ENCODE peak calls at places on chromosomes 1 and 21, in six cellular contexts. J, M, A, D, T and L are unnamed samples.

GRCh38 chr1:165696625-165697100 is 1.7 kb downstream of the ALDH9A1 start:
- DNase-seq in J (no peak), M (peak; percentile 68), A (no peak), D (peak; percentile 74), T (no peak), L (no peak)

GRCh38 chr1:43603004-43603403 is 46.9 kb upstream of the KDM4A start:
- DNase-seq in J (no peak), M (no peak), A (no peak), D (no peak), T (no peak), L (no peak)

GRCh38 chr1:179038528-179039281 is 13.0 kb downstream of the FAM20B start:
- DNase-seq in J (no peak), M (no peak), A (no peak), D (no peak), T (no peak), L (no peak)

GRCh38 chr1:65467536-65467935 is 47.1 kb downstream of the LEPR start:
- DNase-seq in J (peak; percentile 36), M (no peak), A (peak; percentile 90), D (no peak), T (no peak), L (peak; percentile 35)

GRCh38 chr1:109527846-109528245 is 11.8 kb upstream of the GPR61 start:
- DNase-seq in J (no peak), M (no peak), A (no peak), D (no peak), T (no peak), L (no peak)

GRCh38 chr1:105023719-105024118 is 1274.0 kb downstream of the AMY1C start:
- DNase-seq in J (no peak), M (no peak), A (no peak), D (no peak), T (no peak), L (no peak)

GRCh38 chr1:175270361-175270760 is 77.8 kb upstream of the KIAA0040 start:
- DNase-seq in J (no peak), M (no peak), A (no peak), D (no peak), T (no peak), L (no peak)

GRCh38 chr1:20095564-20096434 is 23.5 kb downstream of the PLA2G2D start:
- DNase-seq in J (no peak), M (no peak), A (no peak), D (no peak), T (no peak), L (no peak)

GRCh38 chr1:153262462-153263157 is 3.1 kb downstream of the LORICRIN start:
- DNase-seq in J (no peak), M (no peak), A (no peak), D (no peak), T (no peak), L (no peak)

GRCh38 chr1:34929497-34929852 is at the start of gene DLGAP3:
- DNase-seq in J (peak; percentile 81), M (no peak), A (no peak), D (no peak), T (no peak), L (no peak)

GRCh38 chr1:2585318-2586092 is 1.1 kb upstream of the PRXL2B start:
- DNase-seq in J (peak; percentile 59), M (peak; percentile 88), A (no peak), D (no peak), T (peak; percentile 61), L (no peak)

GRCh38 chr1:51615780-51616291 is 1.1 kb upstream of the OSBPL9 start:
- DNase-seq in J (no peak), M (no peak), A (no peak), D (no peak), T (no peak), L (no peak)

GRCh38 chr1:118075116-118075515 is 109.9 kb downstream of the SPAG17 start:
- DNase-seq in J (no peak), M (no peak), A (no peak), D (no peak), T (no peak), L (no peak)

GRCh38 chr1:25198731-25199231 is 33.5 kb downstream of the SYF2 start:
- DNase-seq in J (no peak), M (no peak), A (no peak), D (no peak), T (no peak), L (no peak)

GRCh38 chr1:41370756-41371420 is 9.7 kb downstream of the FOXO6 start:
- DNase-seq in J (no peak), M (no peak), A (no peak), D (no peak), T (no peak), L (no peak)

GRCh38 chr1:72062584-72062983 is 219.8 kb downstream of the NEGR1 start:
- DNase-seq in J (peak; percentile 14), M (no peak), A (no peak), D (no peak), T (no peak), L (no peak)

GRCh38 chr1:55885619-55886018 is 670.5 kb upstream of the USP24 start:
- DNase-seq in J (no peak), M (no peak), A (no peak), D (no peak), T (no peak), L (no peak)

GRCh38 chr1:174875306-174875705 is 124.4 kb upstream of the CACYBP start:
- DNase-seq in J (no peak), M (no peak), A (peak; percentile 95), D (no peak), T (no peak), L (no peak)

GRCh38 chr1:227038401-227038800 is 98.3 kb downstream of the COQ8A start:
- DNase-seq in J (no peak), M (no peak), A (no peak), D (no peak), T (no peak), L (no peak)

GRCh38 chr21:46002841-46003574 is 21.4 kb downstream of the COL6A1 start:
- DNase-seq in J (no peak), M (peak; percentile 43), A (no peak), D (no peak), T (no peak), L (no peak)

GRCh38 chr1:1721201-1721600 is 3.0 kb downstream of the CDK11A start:
- DNase-seq in J (no peak), M (peak; percentile 18), A (no peak), D (no peak), T (no peak), L (no peak)

GRCh38 chr21:31011412-31011811 is 26.9 kb downstream of the KRTAP19-8 start:
- DNase-seq in J (no peak), M (no peak), A (no peak), D (no peak), T (no peak), L (no peak)

GRCh38 chr1:112605633-112606327 is 13.2 kb downstream of the ST7L start:
- DNase-seq in J (no peak), M (no peak), A (no peak), D (no peak), T (no peak), L (no peak)

GRCh38 chr1:158203693-158204457 is 23.2 kb downstream of the CD1D start:
- DNase-seq in J (peak; percentile 37), M (no peak), A (no peak), D (no peak), T (no peak), L (peak; percentile 7)

GRCh38 chr1:167439301-167439988 is 78.9 kb downstream of the CD247 start:
- DNase-seq in J (peak; percentile 46), M (peak; percentile 68), A (no peak), D (no peak), T (no peak), L (no peak)
- H3K4me3 ChIP-seq in J (peak overlapping the region; percentile 23), M (peak overlapping the region; percentile 35), A (no peak overlapping the region), D (peak overlapping the region; percentile 39), T (peak overlapping the region; percentile 44), L (peak overlapping the region; percentile 5)

GRCh38 chr1:197933647-197934046 is 16.5 kb downstream of the LHX9 start:
- DNase-seq in J (no peak), M (no peak), A (no peak), D (no peak), T (no peak), L (no peak)

GRCh38 chr1:197924516-197925123 is 7.4 kb downstream of the LHX9 start:
- DNase-seq in J (peak; percentile 69), M (peak; percentile 68), A (no peak), D (no peak), T (no peak), L (no peak)

GRCh38 chr1:197927908-197928665 is 10.9 kb downstream of the LHX9 start:
- DNase-seq in J (no peak), M (no peak), A (no peak), D (no peak), T (no peak), L (no peak)

GRCh38 chr1:197933016-197933415 is 15.8 kb downstream of the LHX9 start:
- DNase-seq in J (no peak), M (no peak), A (no peak), D (no peak), T (no peak), L (no peak)

DNA sequence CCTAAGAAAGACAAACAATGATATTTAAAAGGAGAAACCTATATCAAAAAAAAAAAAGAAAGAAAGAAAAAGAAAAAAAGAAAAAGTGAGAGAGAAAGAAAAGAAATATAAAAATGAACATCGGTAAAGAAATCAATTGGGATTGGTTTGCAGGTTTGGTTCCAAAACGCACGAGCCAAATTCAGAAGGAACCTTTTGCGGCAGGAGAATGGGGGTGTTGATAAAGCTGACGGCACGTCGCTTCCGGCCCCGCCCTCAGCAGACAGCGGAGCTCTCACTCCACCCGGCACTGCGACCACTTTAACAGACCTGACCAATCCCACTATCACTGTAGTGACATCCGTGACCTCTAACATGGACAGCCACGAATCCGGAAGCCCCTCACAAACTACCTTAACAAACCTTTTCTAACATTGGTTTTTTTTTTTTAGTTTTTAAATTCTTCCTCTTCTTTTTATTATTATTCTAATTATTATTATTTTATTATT is 11.7 kb downstream of the LHX9 start:
- DNase-seq in J (no peak), M (no peak), A (no peak), D (no peak), T (no peak), L (no peak)
- H3K27me3 ChIP-seq in J (no peaks in the 10 kb centered on the region), M (peaks cover 66% of the 10 kb centered on the region), A (no peaks in the 10 kb centered on the region), D (no peaks in the 10 kb centered on the region), T (no peaks in the 10 kb centered on the region), L (peaks cover 6% of the 10 kb centered on the region)

GRCh38 chr1:235558783-235559182 is 54.5 kb upstream of the B3GALNT2 start:
- DNase-seq in J (no peak), M (no peak), A (no peak), D (no peak), T (no peak), L (no peak)

GRCh38 chr1:235556807-235557206 is 52.6 kb upstream of the B3GALNT2 start:
- DNase-seq in J (peak; percentile 63), M (no peak), A (no peak), D (no peak), T (no peak), L (no peak)

GRCh38 chr1:235562589-235562988 is 58.3 kb upstream of the B3GALNT2 start:
- DNase-seq in J (no peak), M (no peak), A (no peak), D (no peak), T (no peak), L (no peak)

GRCh38 chr1:235553063-235553675 is 48.9 kb upstream of the B3GALNT2 start:
- DNase-seq in J (peak; percentile 95), M (peak; percentile 90), A (no peak), D (no peak), T (no peak), L (no peak)

GRCh38 chr1:235557495-235557894 is 53.2 kb upstream of the B3GALNT2 start:
- DNase-seq in J (peak; percentile 40), M (no peak), A (no peak), D (no peak), T (no peak), L (no peak)
- TF ChIP-seq CTCF in J (peak; percentile 62), M (no peak), A (peak; percentile 17), D (no peak), T (no peak), L (peak; percentile 15)

GRCh38 chr1:85330711-85331290 is 54.4 kb upstream of the BCL10 start:
- DNase-seq in J (no peak), M (peak; percentile 75), A (no peak), D (peak; percentile 99), T (no peak), L (no peak)
- H3K4me3 ChIP-seq in J (no peak overlapping the region), M (no peak overlapping the region), A (no peak overlapping the region), D (no peak overlapping the region), T (no peak overlapping the region), L (no peak overlapping the region)